ENCODE peak calls at places on chromosome 21, in five cellular contexts. One of them, this sample, is unnamed.

GRCh38 chr21:45872902-45873301 is 108.7 kb upstream of the COL6A1 start:
- DNase-seq in K562: no peak
- DNase-seq in GM12878: no peak
- DNase-seq in GM12891: no peak
- DNase-seq in HepG2: no peak
- DNase-seq in this sample: no peak

GRCh38 chr21:32690085-32690484 is 37.7 kb downstream of the SYNJ1 start:
- DNase-seq in K562: no peak
- DNase-seq in GM12878: no peak
- DNase-seq in GM12891: no peak
- DNase-seq in HepG2: no peak
- DNase-seq in this sample: no peak

GRCh38 chr21:32256226-32256625 is 22.6 kb downstream of the MIS18A start:
- DNase-seq in K562: no peak
- DNase-seq in GM12878: no peak
- DNase-seq in GM12891: no peak
- DNase-seq in HepG2: no peak
- DNase-seq in this sample: no peak

GRCh38 chr21:35932232-35932911 is 128.0 kb downstream of the SETD4 start:
- DNase-seq in K562: no peak
- DNase-seq in GM12878: peak
- DNase-seq in GM12891: peak
- DNase-seq in HepG2: no peak
- DNase-seq in this sample: peak

GRCh38 chr21:32249551-32250280 is 29.1 kb downstream of the MIS18A start:
- DNase-seq in K562: no peak
- DNase-seq in GM12878: no peak
- DNase-seq in GM12891: no peak
- DNase-seq in HepG2: no peak
- DNase-seq in this sample: no peak

GRCh38 chr21:21200939-21201610 is 202.9 kb downstream of the NCAM2 start:
- DNase-seq in K562: no peak
- DNase-seq in GM12878: no peak
- DNase-seq in GM12891: no peak
- DNase-seq in HepG2: no peak
- DNase-seq in this sample: no peak

GRCh38 chr21:17389311-17389710 is 123.5 kb upstream of the CXADR start:
- DNase-seq in K562: no peak
- DNase-seq in GM12878: no peak
- DNase-seq in GM12891: no peak
- DNase-seq in HepG2: no peak
- DNase-seq in this sample: no peak

GRCh38 chr21:45256912-45257672 is 30.6 kb downstream of the POFUT2 start:
- DNase-seq in K562: peak
- DNase-seq in GM12878: no peak
- DNase-seq in GM12891: no peak
- DNase-seq in HepG2: no peak
- DNase-seq in this sample: no peak

GRCh38 chr21:17819878-17820232 is 699 bp upstream of the C21orf91 start:
- DNase-seq in K562: peak
- DNase-seq in GM12878: no peak
- DNase-seq in GM12891: peak
- DNase-seq in HepG2: peak
- DNase-seq in this sample: peak

GRCh38 chr21:32712043-32712442 is 15.8 kb downstream of the SYNJ1 start:
- DNase-seq in K562: no peak
- DNase-seq in GM12878: peak
- DNase-seq in GM12891: peak
- DNase-seq in HepG2: no peak
- DNase-seq in this sample: no peak

GRCh38 chr21:35861656-35862055 is 198.7 kb downstream of the SETD4 start:
- DNase-seq in K562: no peak
- DNase-seq in GM12878: no peak
- DNase-seq in GM12891: no peak
- DNase-seq in HepG2: no peak
- DNase-seq in this sample: no peak

GRCh38 chr21:8994640-8995511 is 1526.5 kb upstream of the TPTE start:
- DNase-seq in K562: peak
- DNase-seq in GM12878: no peak
- DNase-seq in GM12891: no peak
- DNase-seq in HepG2: peak
- DNase-seq in this sample: no peak

GRCh38 chr21:23398726-23399125 is 2208.6 kb downstream of the MRPL39 start:
- DNase-seq in K562: no peak
- DNase-seq in GM12878: no peak
- DNase-seq in GM12891: no peak
- DNase-seq in HepG2: no peak
- DNase-seq in this sample: no peak

GRCh38 chr21:42865361-42866160 is 13.8 kb downstream of the WDR4 start:
- DNase-seq in K562: no peak
- DNase-seq in GM12878: no peak
- DNase-seq in GM12891: no peak
- DNase-seq in HepG2: no peak
- DNase-seq in this sample: no peak

GRCh38 chr21:31918250-31918775 is 45.5 kb downstream of the HUNK start:
- DNase-seq in K562: no peak
- DNase-seq in GM12878: no peak
- DNase-seq in GM12891: no peak
- DNase-seq in HepG2: no peak
- DNase-seq in this sample: no peak

GRCh38 chr21:45613396-45613795 is 30.1 kb upstream of the PCBP3 start:
- DNase-seq in K562: no peak
- DNase-seq in GM12878: no peak
- DNase-seq in GM12891: no peak
- DNase-seq in HepG2: no peak
- DNase-seq in this sample: no peak

GRCh38 chr21:45478115-45478801 is 64.0 kb downstream of the SLC19A1 start:
- DNase-seq in K562: peak
- DNase-seq in GM12878: no peak
- DNase-seq in GM12891: peak
- DNase-seq in HepG2: peak
- DNase-seq in this sample: peak

GRCh38 chr21:41768371-41769042 is 1.7 kb upstream of the RIPK4 start:
- DNase-seq in K562: no peak
- DNase-seq in GM12878: no peak
- DNase-seq in GM12891: no peak
- DNase-seq in HepG2: peak
- DNase-seq in this sample: no peak
- TF ChIP-seq POLR2AphosphoS5 in K562: no peak
- TF ChIP-seq POLR2AphosphoS5 in GM12878: no peak
- TF ChIP-seq POLR2AphosphoS5 in GM12891: no peak
- TF ChIP-seq POLR2AphosphoS5 in HepG2: no peak
- TF ChIP-seq POLR2AphosphoS5 in this sample: no peak

DNA sequence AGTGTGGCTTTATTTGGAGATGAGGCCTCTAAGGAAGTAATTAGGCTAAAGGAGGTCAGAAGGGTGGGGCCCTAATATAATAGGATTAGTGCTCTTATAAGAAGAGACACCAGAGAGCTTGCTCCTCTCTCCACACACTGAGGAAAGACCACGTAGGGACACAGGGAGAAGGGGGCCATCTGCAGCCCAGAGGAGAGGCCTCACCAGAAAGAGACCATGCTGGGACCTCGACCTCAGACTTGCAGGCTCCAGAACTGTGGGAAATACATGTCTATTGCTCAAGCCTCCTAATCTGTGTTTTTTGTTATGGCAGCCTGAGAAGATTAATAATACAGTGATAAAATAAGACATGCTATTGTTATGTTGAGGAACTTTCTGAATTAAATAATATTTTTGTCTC is 8.3 kb downstream of the RCAN1 start:
- DNase-seq in K562: no peak
- DNase-seq in GM12878: no peak
- DNase-seq in GM12891: no peak
- DNase-seq in HepG2: no peak
- DNase-seq in this sample: no peak
- TF ChIP-seq TAF1 in K562: no peak
- TF ChIP-seq TAF1 in GM12878: no peak
- TF ChIP-seq TAF1 in GM12891: no peak
- TF ChIP-seq TAF1 in HepG2: no peak
- TF ChIP-seq TAF1 in this sample: no peak

GRCh38 chr21:16145479-16145878 is 415.7 kb downstream of the USP25 start:
- DNase-seq in K562: no peak
- DNase-seq in GM12878: no peak
- DNase-seq in GM12891: no peak
- DNase-seq in HepG2: no peak
- DNase-seq in this sample: no peak
- TF ChIP-seq POLR2A in K562: no peak
- TF ChIP-seq POLR2A in GM12878: no peak
- TF ChIP-seq POLR2A in GM12891: no peak
- TF ChIP-seq POLR2A in HepG2: no peak
- TF ChIP-seq POLR2A in this sample: no peak

GRCh38 chr21:38492002-38492401 is 6.3 kb downstream of the ERG start:
- DNase-seq in K562: no peak
- DNase-seq in GM12878: no peak
- DNase-seq in GM12891: no peak
- DNase-seq in HepG2: no peak
- DNase-seq in this sample: no peak

GRCh38 chr21:38490411-38491020 is 7.8 kb downstream of the ERG start:
- DNase-seq in K562: no peak
- DNase-seq in GM12878: no peak
- DNase-seq in GM12891: no peak
- DNase-seq in HepG2: no peak
- DNase-seq in this sample: no peak

GRCh38 chr21:38493549-38494253 is 4.6 kb downstream of the ERG start:
- DNase-seq in K562: no peak
- DNase-seq in GM12878: no peak
- DNase-seq in GM12891: no peak
- DNase-seq in HepG2: no peak
- DNase-seq in this sample: no peak

GRCh38 chr21:38489729-38490128 is 8.5 kb downstream of the ERG start:
- DNase-seq in K562: no peak
- DNase-seq in GM12878: no peak
- DNase-seq in GM12891: no peak
- DNase-seq in HepG2: no peak
- DNase-seq in this sample: no peak

GRCh38 chr21:38491536-38491935 is 6.7 kb downstream of the ERG start:
- DNase-seq in K562: no peak
- DNase-seq in GM12878: no peak
- DNase-seq in GM12891: no peak
- DNase-seq in HepG2: no peak
- DNase-seq in this sample: no peak
- TF ChIP-seq POLR2AphosphoS5 in K562: no peak
- TF ChIP-seq POLR2AphosphoS5 in GM12878: no peak
- TF ChIP-seq POLR2AphosphoS5 in GM12891: no peak
- TF ChIP-seq POLR2AphosphoS5 in HepG2: no peak
- TF ChIP-seq POLR2AphosphoS5 in this sample: no peak

DNA sequence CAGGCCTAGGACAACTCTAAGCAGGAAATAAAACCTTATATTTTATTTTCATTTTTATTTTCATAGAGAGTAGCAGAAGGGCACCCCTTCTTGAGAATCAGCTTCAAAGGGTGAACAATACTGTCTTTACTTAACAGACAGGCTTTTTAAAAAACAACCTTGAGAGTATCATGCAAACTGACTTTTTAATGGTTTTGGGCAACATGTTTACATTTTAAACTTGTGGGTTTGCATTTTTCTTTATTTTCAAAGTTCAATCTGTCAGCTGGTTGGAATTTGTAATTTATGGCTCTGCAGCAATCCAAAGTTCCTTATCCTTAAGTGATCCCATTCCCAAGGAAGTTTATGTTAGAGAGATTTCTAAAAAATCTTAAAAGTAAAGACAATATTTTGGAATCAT is 392.3 kb upstream of the ADAMTS5 start:
- DNase-seq in K562: no peak
- DNase-seq in GM12878: no peak
- DNase-seq in GM12891: no peak
- DNase-seq in HepG2: no peak
- DNase-seq in this sample: no peak
- TF ChIP-seq TAF1 in K562: no peak
- TF ChIP-seq TAF1 in GM12878: no peak
- TF ChIP-seq TAF1 in GM12891: no peak
- TF ChIP-seq TAF1 in HepG2: no peak
- TF ChIP-seq TAF1 in this sample: no peak

GRCh38 chr21:44052071-44052829 is 40.1 kb downstream of the TRAPPC10 start:
- DNase-seq in K562: no peak
- DNase-seq in GM12878: no peak
- DNase-seq in GM12891: no peak
- DNase-seq in HepG2: no peak
- DNase-seq in this sample: no peak

GRCh38 chr21:44052830-44053226 is 40.7 kb downstream of the TRAPPC10 start:
- DNase-seq in K562: no peak
- DNase-seq in GM12878: no peak
- DNase-seq in GM12891: no peak
- DNase-seq in HepG2: no peak
- DNase-seq in this sample: no peak

GRCh38 chr21:44051462-44051941 is 39.4 kb downstream of the TRAPPC10 start:
- DNase-seq in K562: no peak
- DNase-seq in GM12878: no peak
- DNase-seq in GM12891: no peak
- DNase-seq in HepG2: no peak
- DNase-seq in this sample: no peak

GRCh38 chr21:44054710-44055109 is 42.6 kb downstream of the TRAPPC10 start:
- DNase-seq in K562: no peak
- DNase-seq in GM12878: no peak
- DNase-seq in GM12891: no peak
- DNase-seq in HepG2: no peak
- DNase-seq in this sample: no peak

DNA sequence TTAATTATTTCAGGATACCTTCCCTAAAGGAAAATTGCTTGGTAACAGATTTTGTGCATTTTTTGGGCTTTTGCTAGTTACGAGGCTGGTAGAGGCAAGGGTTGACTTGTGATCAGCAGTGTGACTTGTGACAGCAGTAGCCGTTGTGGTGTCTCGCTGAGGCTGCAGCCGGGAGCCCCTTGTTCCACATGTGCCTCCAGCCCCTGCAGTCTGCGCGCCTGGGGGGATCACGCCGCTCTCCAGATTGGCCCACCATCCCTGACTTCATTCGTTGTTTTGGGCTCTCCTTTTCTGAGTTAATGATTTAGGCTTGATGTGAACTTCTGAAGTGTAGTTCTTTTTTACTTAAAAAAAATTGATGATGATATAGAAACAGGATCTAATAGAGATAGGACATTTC is 41.5 kb downstream of the TRAPPC10 start:
- DNase-seq in K562: no peak
- DNase-seq in GM12878: no peak
- DNase-seq in GM12891: no peak
- DNase-seq in HepG2: no peak
- DNase-seq in this sample: no peak
- TF ChIP-seq POLR2A in K562: no peak
- TF ChIP-seq POLR2A in GM12878: no peak
- TF ChIP-seq POLR2A in GM12891: no peak
- TF ChIP-seq POLR2A in HepG2: no peak
- TF ChIP-seq POLR2A in this sample: no peak

DNA sequence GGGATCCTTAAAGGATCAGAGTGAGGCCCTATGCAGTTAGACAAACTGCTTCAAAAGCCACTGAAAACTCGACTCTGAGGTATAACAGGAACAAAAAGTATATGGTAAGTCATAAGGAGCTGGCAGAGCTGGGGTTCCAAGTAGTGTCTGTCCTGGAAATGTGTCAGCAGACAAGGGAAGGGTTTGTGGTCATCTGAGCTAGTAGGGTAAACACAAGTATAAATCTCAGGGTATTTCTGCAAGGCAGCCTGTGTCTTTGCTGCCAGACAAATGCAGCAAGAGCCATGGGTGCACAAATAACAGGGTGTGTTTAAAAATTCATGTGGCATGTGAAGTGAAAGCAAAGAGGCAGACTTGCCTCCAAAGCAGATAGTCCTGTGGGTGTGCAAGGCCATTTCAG is 759.0 kb upstream of the ADAMTS5 start:
- DNase-seq in K562: no peak
- DNase-seq in GM12878: no peak
- DNase-seq in GM12891: no peak
- DNase-seq in HepG2: no peak
- DNase-seq in this sample: no peak
- TF ChIP-seq POLR2AphosphoS5 in K562: no peak
- TF ChIP-seq POLR2AphosphoS5 in GM12878: no peak
- TF ChIP-seq POLR2AphosphoS5 in GM12891: no peak
- TF ChIP-seq POLR2AphosphoS5 in HepG2: no peak
- TF ChIP-seq POLR2AphosphoS5 in this sample: no peak